ENCODE peak calls at places on chromosomes 12 and 14, in eight cellular contexts. G is stimulated activated CD4-positive, alpha-beta T cell treated with anti-CD3 and anti-CD28 coated beads, Interleukin-2, amount 100 ng/mL, for 48 hours; X is activated T-cell treated with anti-CD3 and anti-CD28 coated beads, Interleukin-2, amount 50 U/mL, for 4 hours; Z is NCI-H524; F is HTR-8/SVneo; U is upper lobe of right lung; W is NCI-H510A treated with DMSO at 0.1 percent for 48 hours; B is activated CD8-positive, alpha-beta T cell treated with anti-CD3 and anti-CD28 coated beads, Interleukin-2, amount 10 ng/mL, durations not matched to agents 7 days and 5 days. I is an unnamed sample.

GRCh38 chr14:29529418-29529817 is 398.2 kb downstream of the PRKD1 start:
- DNase-seq in G (no peak), X (no peak), Z (peak), F (no peak), U (no peak), W (no peak), B (no peak), I (no peak)

GRCh38 chr14:24080888-24081738 is 9.8 kb downstream of the CPNE6 start:
- DNase-seq in G (peak), X (peak), Z (peak), F (peak), U (peak), W (peak), B (peak), I (peak)

GRCh38 chr14:86540636-86541247 is 1010.8 kb downstream of the FLRT2 start:
- DNase-seq in G (no peak), X (no peak), Z (no peak), F (no peak), U (no peak), W (no peak), B (no peak), I (no peak)

GRCh38 chr12:2894961-2895360 is 4.3 kb downstream of the TULP3 start:
- DNase-seq in G (no peak), X (no peak), Z (no peak), F (no peak), U (no peak), W (no peak), B (no peak), I (no peak)

GRCh38 chr14:71336488-71337192 is 429.4 kb downstream of the PCNX1 start:
- DNase-seq in G (no peak), X (no peak), Z (no peak), F (no peak), U (no peak), W (no peak), B (no peak), I (no peak)

GRCh38 chr12:76137611-76138010 is 53.1 kb upstream of the NAP1L1 start:
- DNase-seq in G (no peak), X (no peak), Z (no peak), F (no peak), U (no peak), W (no peak), B (no peak), I (no peak)

GRCh38 chr14:95256011-95256775 is 63.5 kb downstream of the CLMN start:
- DNase-seq in G (no peak), X (no peak), Z (peak), F (no peak), U (no peak), W (peak), B (no peak), I (no peak)

GRCh38 chr12:130090564-130090963 is 71.7 kb upstream of the FZD10 start:
- DNase-seq in G (no peak), X (no peak), Z (no peak), F (no peak), U (no peak), W (no peak), B (no peak), I (no peak)

GRCh38 chr14:84544486-84544885 is 985.5 kb upstream of the FLRT2 start:
- DNase-seq in G (no peak), X (no peak), Z (peak), F (no peak), U (no peak), W (no peak), B (no peak), I (no peak)

GRCh38 chr12:12671850-12672660 is 23.9 kb downstream of the GPR19 start:
- DNase-seq in G (no peak), X (no peak), Z (no peak), F (no peak), U (no peak), W (no peak), B (no peak), I (no peak)

GRCh38 chr14:95549656-95550585 is 15.1 kb downstream of the GLRX5 start:
- DNase-seq in G (no peak), X (no peak), Z (no peak), F (no peak), U (peak), W (no peak), B (no peak), I (no peak)

GRCh38 chr12:77786675-77787074 is 44.0 kb upstream of the NAV3 start:
- DNase-seq in G (no peak), X (no peak), Z (no peak), F (no peak), U (no peak), W (no peak), B (no peak), I (no peak)

GRCh38 chr12:96303656-96304055 is 96.6 kb downstream of the CDK17 start:
- DNase-seq in G (no peak), X (no peak), Z (no peak), F (no peak), U (no peak), W (no peak), B (no peak), I (no peak)

GRCh38 chr14:74649673-74650072 is 37.6 kb upstream of the LTBP2 start:
- DNase-seq in G (no peak), X (no peak), Z (no peak), F (peak), U (no peak), W (no peak), B (no peak), I (no peak)

GRCh38 chr12:102169922-102170698 is 27.5 kb downstream of the PMCH start:
- DNase-seq in G (no peak), X (no peak), Z (peak), F (peak), U (no peak), W (peak), B (peak), I (no peak)

GRCh38 chr12:29709056-29709455 is 74.7 kb downstream of the TMTC1 start:
- DNase-seq in G (no peak), X (no peak), Z (no peak), F (no peak), U (no peak), W (no peak), B (no peak), I (no peak)

GRCh38 chr14:102225386-102225785 is 79.6 kb downstream of the MOK start:
- DNase-seq in G (no peak), X (no peak), Z (no peak), F (no peak), U (no peak), W (no peak), B (no peak), I (no peak)

GRCh38 chr14:96237641-96238040 is 18.4 kb upstream of the BDKRB1 start:
- DNase-seq in G (no peak), X (no peak), Z (no peak), F (no peak), U (peak), W (no peak), B (no peak), I (no peak)

GRCh38 chr12:16581416-16581815 is 24.5 kb downstream of the LMO3 start:
- DNase-seq in G (no peak), X (no peak), Z (no peak), F (no peak), U (no peak), W (no peak), B (no peak), I (no peak)

GRCh38 chr14:68574906-68575305 is 218.0 kb downstream of the ZFP36L1 start:
- DNase-seq in G (no peak), X (no peak), Z (no peak), F (no peak), U (no peak), W (no peak), B (no peak), I (no peak)

GRCh38 chr14:33736979-33737378 is 213.9 kb downstream of the EGLN3 start:
- DNase-seq in G (no peak), X (no peak), Z (no peak), F (no peak), U (no peak), W (no peak), B (no peak), I (no peak)

GRCh38 chr14:24160499-24160849 is 591 bp upstream of the IRF9 start:
- DNase-seq in G (no peak), X (no peak), Z (no peak), F (no peak), U (no peak), W (no peak), B (no peak), I (no peak)

I was measured in DND-41.